ENCODE peak calls at places on chromosomes 11 and 22, in ten cellular contexts. H, D, V, G, B, I, O, L, Z and E are unnamed samples.

GRCh38 chr11:131685206-131685605 is 314.8 kb downstream of the NTM start:
- DNase-seq in H (no peak), D (no peak), V (no peak), G (no peak), B (no peak), I (no peak), O (no peak), L (no peak), Z (no peak), E (no peak)

GRCh38 chr11:2904153-2905052 is 18.8 kb upstream of the CDKN1C start:
- DNase-seq in H (no peak), D (no peak), V (no peak), G (no peak), B (no peak), I (peak; percentile 16), O (no peak), L (no peak), Z (no peak), E (no peak)

GRCh38 chr11:86784247-86784681 is 16.1 kb upstream of the PRSS23 start:
- DNase-seq in H (no peak), D (no peak), V (no peak), G (no peak), B (peak; percentile 61), I (no peak), O (no peak), L (no peak), Z (no peak), E (peak; percentile 65)

GRCh38 chr11:518463-519202 is 11.6 kb upstream of the RNH1 start:
- DNase-seq in H (peak; percentile 93), D (no peak), V (peak; percentile 82), G (peak; percentile 86), B (peak; percentile 96), I (peak; percentile 96), O (peak; percentile 91), L (no peak), Z (peak; percentile 93), E (peak; percentile 99)

GRCh38 chr11:33980896-33981295 is 70.6 kb upstream of the CAPRIN1 start:
- DNase-seq in H (no peak), D (peak; percentile 34), V (no peak), G (no peak), B (no peak), I (no peak), O (no peak), L (no peak), Z (no peak), E (no peak)

GRCh38 chr11:62719302-62719978 is 7.8 kb downstream of the HNRNPUL2 start:
- DNase-seq in H (no peak), D (no peak), V (no peak), G (no peak), B (no peak), I (no peak), O (no peak), L (no peak), Z (no peak), E (peak; percentile 33)

GRCh38 chr11:19915808-19916207 is 203.2 kb downstream of the NAV2 start:
- DNase-seq in H (no peak), D (no peak), V (no peak), G (no peak), B (no peak), I (no peak), O (no peak), L (no peak), Z (no peak), E (no peak)

GRCh38 chr11:76694664-76695063 is 24.1 kb upstream of the LRRC32 start:
- DNase-seq in H (no peak), D (no peak), V (no peak), G (no peak), B (peak; percentile 67), I (no peak), O (no peak), L (no peak), Z (no peak), E (peak; percentile 92)

GRCh38 chr22:48492371-48493320 is 1335.0 kb downstream of the BRD1 start:
- DNase-seq in H (no peak), D (no peak), V (peak; percentile 74), G (peak; percentile 33), B (peak; percentile 84), I (peak; percentile 77), O (peak; percentile 33), L (peak; percentile 65), Z (peak; percentile 90), E (peak; percentile 87)

GRCh38 chr11:105862736-105863367 is 159.2 kb downstream of the MSANTD4 start:
- DNase-seq in H (no peak), D (peak; percentile 49), V (no peak), G (no peak), B (peak; percentile 86), I (peak; percentile 28), O (no peak), L (no peak), Z (peak; percentile 67), E (peak; percentile 65)

GRCh38 chr11:46902694-46903093 is 15.7 kb downstream of the LRP4 start:
- DNase-seq in H (no peak), D (no peak), V (no peak), G (no peak), B (no peak), I (no peak), O (no peak), L (no peak), Z (no peak), E (no peak)

GRCh38 chr22:38204784-38205183 is 3.0 kb downstream of the MAFF start:
- DNase-seq in H (no peak), D (no peak), V (no peak), G (no peak), B (no peak), I (no peak), O (no peak), L (no peak), Z (no peak), E (peak; percentile 31)

GRCh38 chr22:43004362-43005035 is 10.4 kb downstream of the PACSIN2 start:
- DNase-seq in H (no peak), D (no peak), V (no peak), G (no peak), B (peak; percentile 65), I (no peak), O (peak; percentile 36), L (peak; percentile 21), Z (no peak), E (peak; percentile 79)

GRCh38 chr22:46738961-46739870 is 1.2 kb upstream of the CERK start:
- DNase-seq in H (peak; percentile 57), D (no peak), V (no peak), G (peak; percentile 80), B (peak; percentile 54), I (peak; percentile 55), O (peak; percentile 72), L (no peak), Z (peak; percentile 60), E (peak; percentile 81)

GRCh38 chr11:120339394-120339890 is 3.2 kb downstream of the ARHGEF12 start:
- DNase-seq in H (no peak), D (no peak), V (no peak), G (peak; percentile 14), B (peak; percentile 59), I (no peak), O (no peak), L (no peak), Z (peak; percentile 15), E (peak; percentile 49)